ENCODE peak calls at places on chromosomes 11 and 22, in eight cellular contexts. L is M059J; V is frontal cortex; Q is stimulated activated CD4-positive, alpha-beta T cell treated with anti-CD3 and anti-CD28 coated beads, Interleukin-12 subunit alpha, Interleukin-12 subunit beta, amount 100 ng/mL, for 24 hours; W is heart right ventricle; I is ACHN; H is activated CD4-positive, alpha-beta T cell treated with anti-CD3 and anti-CD28 coated beads, Interleukin-2, amount 50 U/mL, for 48 hours; Z is AG09309. R is an unnamed sample.

GRCh38 chr22:36743591-36744412 is 32.1 kb downstream of the IFT27 start:
- DNase-seq in W (no peak), Z (no peak), H (no peak), V (no peak), Q (no peak), I (no peak), L (no peak), R (no peak)

GRCh38 chr11:128222245-128222959 is 365.0 kb downstream of the ETS1 start:
- DNase-seq in H (no peak), V (no peak), L (no peak), I (no peak), W (no peak), Q (no peak), Z (no peak), R (no peak)

GRCh38 chr11:120340529-120340928 is 4.3 kb downstream of the ARHGEF12 start:
- DNase-seq in W (no peak), I (no peak), H (no peak), L (peak), Q (no peak), V (no peak), Z (no peak), R (peak)

GRCh38 chr11:2462986-2463765 is 18.4 kb downstream of the KCNQ1 start:
- DNase-seq in I (no peak), L (no peak), V (no peak), Z (no peak), H (peak), W (peak), Q (no peak), R (no peak)

GRCh38 chr11:130434521-130435223 is 6.3 kb upstream of the ADAMTS8 start:
- DNase-seq in Z (no peak), Q (peak), I (peak), H (peak), L (peak), V (peak), W (peak), R (peak)

GRCh38 chr11:61532136-61533038 is 23.8 kb downstream of the LRRC10B start:
- DNase-seq in Q (peak), V (no peak), I (peak), H (peak), L (peak), W (no peak), Z (no peak), R (peak)

GRCh38 chr22:45720875-45721378 is 49.3 kb downstream of the ATXN10 start:
- DNase-seq in H (no peak), Q (no peak), Z (no peak), V (no peak), L (no peak), W (no peak), I (peak), R (peak)

GRCh38 chr11:35712533-35712932 is 50.0 kb downstream of the TRIM44 start:
- DNase-seq in Z (no peak), H (no peak), I (no peak), W (no peak), Q (no peak), L (no peak), V (no peak), R (no peak)

GRCh38 chr11:44773351-44773965 is 46.7 kb downstream of the TSPAN18 start:
- DNase-seq in I (no peak), Q (no peak), W (no peak), V (no peak), H (no peak), Z (no peak), L (peak), R (no peak)

GRCh38 chr11:44467931-44468330 is 97.5 kb upstream of the CD82 start:
- DNase-seq in W (no peak), Z (no peak), Q (no peak), V (no peak), H (no peak), L (no peak), I (no peak), R (no peak)

GRCh38 chr11:126487711-126488110 is 132.2 kb downstream of the ST3GAL4 start:
- DNase-seq in Z (no peak), I (no peak), Q (no peak), V (no peak), L (no peak), W (no peak), H (no peak), R (no peak)

GRCh38 chr11:76408171-76408965 is 27.2 kb downstream of the GVQW3 start:
- DNase-seq in I (peak), W (no peak), Q (no peak), H (no peak), V (no peak), Z (no peak), L (no peak), R (no peak)

GRCh38 chr11:115391598-115391997 is 112.6 kb downstream of the CADM1 start:
- DNase-seq in W (no peak), Z (no peak), L (no peak), V (no peak), Q (no peak), I (no peak), H (no peak), R (no peak)

GRCh38 chr11:115168229-115168671 is 336.0 kb downstream of the CADM1 start:
- DNase-seq in I (no peak), Q (no peak), H (no peak), Z (peak), W (no peak), V (no peak), L (peak), R (no peak)

GRCh38 chr11:45817191-45817590 is 12.2 kb downstream of the SLC35C1 start:
- DNase-seq in W (no peak), Z (no peak), I (no peak), H (no peak), Q (no peak), V (no peak), L (no peak), R (no peak)

GRCh38 chr22:46084376-46084775 is 66.0 kb upstream of the PPARA start:
- DNase-seq in H (no peak), Z (no peak), Q (no peak), V (no peak), L (no peak), W (peak), I (no peak), R (no peak)

GRCh38 chr22:27513021-27513420 is 288.5 kb downstream of the MN1 start:
- DNase-seq in Z (no peak), I (no peak), L (no peak), Q (no peak), H (no peak), W (no peak), V (no peak), R (no peak)

R was measured in fibroblast of the aortic adventitia.